ENCODE peak calls at places on chromosomes 2 and 18, in four cellular contexts. K is PC-9, D is IMR-90, B is A549. E is an unnamed sample. For H3K9me3, the result is how much of the 10 kb centered on the place peaks cover.

GRCh38 chr2:47744074-47744473 is 38.9 kb upstream of the MSH6 start:
- DNase-seq in K (no peak), D (no peak), B (no peak), E (no peak)

GRCh38 chr2:219509780-219510511 is 4.3 kb upstream of the ASIC4 start:
- DNase-seq in K (peak), D (peak), B (no peak), E (peak)

GRCh38 chr2:64629329-64629781 is 24.4 kb downstream of the SERTAD2 start:
- DNase-seq in K (no peak), D (no peak), B (no peak), E (no peak)

GRCh38 chr2:202762546-202762945 is 109.0 kb downstream of the ICA1L start:
- DNase-seq in K (no peak), D (no peak), B (no peak), E (peak)

GRCh38 chr18:45920367-45920766 is 46.8 kb downstream of the EPG5 start:
- DNase-seq in K (peak), D (peak), B (no peak), E (peak)

GRCh38 chr2:7424481-7424880 is 507.3 kb downstream of the RNF144A start:
- DNase-seq in K (no peak), D (no peak), B (no peak), E (no peak)

GRCh38 chr18:71485578-71485977 is 1058.6 kb downstream of the CBLN2 start:
- DNase-seq in K (no peak), D (no peak), B (no peak), E (peak)

GRCh38 chr2:159030674-159031380 is 62.4 kb downstream of the TANC1 start:
- DNase-seq in K (peak), D (peak), B (peak), E (peak)

GRCh38 chr18:80200171-80200931 is 47.0 kb downstream of the PARD6G start:
- DNase-seq in K (no peak), D (peak), B (peak), E (peak)

GRCh38 chr2:226478121-226478809 is 321.4 kb downstream of the IRS1 start:
- DNase-seq in K (peak), D (peak), B (peak), E (peak)

GRCh38 chr18:62725896-62726295 is 10.6 kb downstream of the PHLPP1 start:
- DNase-seq in K (no peak), D (no peak), B (no peak), E (no peak)

GRCh38 chr2:105166671-105167070 is 74.9 kb upstream of the GPR45 start:
- DNase-seq in K (no peak), D (no peak), B (no peak), E (no peak)

GRCh38 chr18:10841203-10841602 is 308.2 kb downstream of the PIEZO2 start:
- DNase-seq in K (no peak), D (no peak), B (no peak), E (peak)

GRCh38 chr2:33188799-33189198 is 242.0 kb downstream of the LTBP1 start:
- DNase-seq in K (no peak), D (no peak), B (no peak), E (no peak)

GRCh38 chr2:115083216-115083615 is 640.8 kb downstream of the DPP10 start:
- DNase-seq in K (no peak), D (no peak), B (no peak), E (no peak)

GRCh38 chr2:168216351-168217005 is 30.9 kb downstream of the STK39 start:
- DNase-seq in K (no peak), D (peak), B (no peak), E (peak)

GRCh38 chr18:28115149-28115550 is 61.8 kb downstream of the CDH2 start:
- DNase-seq in K (peak), D (peak), B (no peak), E (peak)

GRCh38 chr2:191913796-191914195 is 66.9 kb upstream of the CAVIN2 start:
- DNase-seq in K (no peak), D (no peak), B (no peak), E (no peak)

GRCh38 chr2:228261546-228261945 is 80.1 kb upstream of the SPHKAP start:
- DNase-seq in K (no peak), D (no peak), B (no peak), E (no peak)

GRCh38 chr2:86072271-86072858 is 33.3 kb downstream of the POLR1A start:
- DNase-seq in K (no peak), D (no peak), B (no peak), E (peak)

GRCh38 chr2:108707300-108707699 is 12.0 kb upstream of the RANBP2 start:
- DNase-seq in K (no peak), D (no peak), B (no peak), E (no peak)

GRCh38 chr2:240124651-240125030 is 11.5 kb downstream of the COPS9 start:
- DNase-seq in K (no peak), D (no peak), B (no peak), E (no peak)

GRCh38 chr2:14601070-14601770 is 31.3 kb upstream of the LRATD1 start:
- DNase-seq in K (no peak), D (no peak), B (no peak), E (no peak)

GRCh38 chr2:176151199-176152099 is at the start of gene HOXD4:
- DNase-seq in K (no peak), D (no peak), B (no peak), E (peak)

GRCh38 chr2:206250041-206250897 is 24.2 kb upstream of the ZDBF2 start:
- DNase-seq in K (no peak), D (peak), B (peak), E (no peak)

GRCh38 chr2:71603851-71604708 is 150.7 kb downstream of the DYSF start:
- DNase-seq in K (no peak), D (no peak), B (no peak), E (no peak)

GRCh38 chr2:226743911-226744310 is 55.7 kb downstream of the IRS1 start:
- DNase-seq in K (no peak), D (no peak), B (no peak), E (no peak)

GRCh38 chr2:208300847-208301618 is 35.0 kb downstream of the PIKFYVE start:
- DNase-seq in K (no peak), D (no peak), B (no peak), E (no peak)

GRCh38 chr2:149972039-149972438 is 384.5 kb upstream of the MMADHC start:
- DNase-seq in K (no peak), D (peak), B (no peak), E (peak)

GRCh38 chr2:21821697-21822227 is 698.0 kb downstream of the TDRD15 start:
- DNase-seq in K (no peak), D (peak), B (no peak), E (peak)

GRCh38 chr2:175445276-175445675 is 263.8 kb upstream of the ATP5MC3 start:
- DNase-seq in K (no peak), D (no peak), B (no peak), E (no peak)

DNA sequence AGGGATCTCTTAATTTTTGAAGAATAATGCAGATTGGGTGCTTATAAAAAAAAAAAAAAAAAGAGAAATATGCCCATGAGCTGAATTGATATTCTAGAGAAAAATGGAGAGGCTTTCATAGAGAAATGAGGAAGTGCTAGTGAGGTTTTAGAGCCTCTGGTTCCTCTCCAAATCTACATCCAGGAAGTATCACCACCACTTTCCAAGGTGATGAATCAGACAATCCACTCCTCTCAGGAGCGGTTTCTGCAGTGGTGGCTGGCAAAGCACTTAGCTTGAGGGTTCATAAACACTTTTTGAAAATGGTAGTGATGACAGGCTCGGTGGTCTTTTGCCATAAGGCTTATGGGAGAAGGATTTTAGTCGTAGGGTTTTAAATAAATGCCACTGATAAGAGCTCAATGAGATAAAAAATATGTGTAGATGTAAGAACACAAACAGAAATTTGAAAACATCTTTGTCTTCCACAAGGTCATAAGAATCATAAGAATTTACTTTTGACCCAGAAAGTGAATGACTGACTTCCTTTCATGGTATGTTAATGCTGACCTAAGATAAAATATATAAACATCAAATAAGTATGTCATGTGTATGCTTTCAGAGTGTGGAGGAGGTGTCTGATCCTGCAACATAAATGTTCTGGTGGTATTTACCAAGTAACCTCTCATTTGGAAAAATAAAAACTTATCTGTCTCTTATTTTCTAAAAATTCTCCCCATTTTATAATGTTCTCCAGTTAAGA is 42.1 kb upstream of the DSG1 start:
- DNase-seq in K (peak), D (no peak), B (peak), E (no peak)
- H3K4me2 ChIP-seq in K (peak), D (no peak), B (peak), E (no peak)

GRCh38 chr2:123958011-123958410 is 67.1 kb upstream of the CNTNAP5 start:
- DNase-seq in K (no peak), D (no peak), B (no peak), E (no peak)

GRCh38 chr2:123961576-123961975 is 63.5 kb upstream of the CNTNAP5 start:
- DNase-seq in K (no peak), D (no peak), B (no peak), E (no peak)
- H3K9me3 ChIP-seq in K (under half), D (under half), B (under half), E (under half)

DNA sequence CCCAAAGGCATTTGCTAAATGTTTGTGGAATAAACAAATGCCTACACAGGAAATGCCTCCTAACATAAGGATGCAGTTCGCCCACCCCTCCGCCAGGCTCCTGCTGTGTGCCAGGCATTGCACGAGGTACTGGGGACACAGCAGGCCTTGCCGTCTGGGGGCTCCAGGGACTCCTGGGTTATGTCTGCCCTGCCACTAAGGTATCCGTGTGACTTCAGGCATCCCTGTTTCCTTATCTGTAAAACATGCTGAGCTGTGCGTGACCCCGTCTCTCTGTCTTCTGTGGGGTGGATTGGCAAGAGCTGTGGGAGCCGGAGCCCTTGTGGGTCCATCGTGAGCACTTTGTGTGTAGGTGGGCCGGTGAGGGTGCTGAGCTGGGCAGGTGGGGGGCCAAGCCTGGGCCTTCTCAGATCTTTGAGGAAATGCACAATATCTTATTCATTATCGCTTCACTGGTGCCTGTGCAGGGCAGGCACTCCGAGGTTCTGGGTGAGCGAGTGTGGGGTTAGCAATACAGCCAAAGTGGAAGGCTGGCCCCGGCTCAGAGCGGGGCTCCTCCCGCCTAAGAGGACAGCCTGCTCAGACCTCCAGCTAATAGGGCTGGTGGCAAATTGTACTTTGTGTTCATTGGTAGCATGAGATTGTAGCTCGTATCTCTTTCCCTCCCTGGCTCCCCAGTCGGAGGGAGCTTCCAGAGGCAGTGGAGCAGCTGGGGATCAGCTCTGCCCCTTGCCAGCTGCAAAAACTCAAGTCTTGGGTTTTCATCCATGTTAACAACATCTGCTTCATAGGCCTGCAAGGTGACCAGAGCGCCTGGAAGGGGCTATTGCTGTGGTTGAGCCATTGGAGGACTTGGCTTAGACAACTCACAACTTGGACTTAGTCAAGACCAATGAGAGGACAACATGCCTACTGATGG is 126.8 kb downstream of the GLI2 start:
- DNase-seq in K (no peak), D (no peak), B (no peak), E (no peak)
- H3K4me2 ChIP-seq in K (no peak), D (no peak), B (peak), E (no peak)

GRCh38 chr18:6850396-6850795 is 120.9 kb downstream of the ARHGAP28 start:
- DNase-seq in K (no peak), D (no peak), B (no peak), E (no peak)
- H3K9me3 ChIP-seq in K (under half), D (under half), B (under half), E (under half)